ENCODE peak calls at places on chromosomes 2 and 18, in ten cellular contexts. W, M, N, J, T, R, Z, S, A and G are unnamed samples.

GRCh38 chr2:192090878-192091277 is 103.9 kb downstream of the TMEFF2 start:
- DNase-seq in M (no peak), W (peak), A (peak), J (no peak), N (no peak), R (no peak), T (no peak), Z (no peak), S (no peak), G (no peak)

GRCh38 chr18:79918089-79919011 is 33.1 kb downstream of the SLC66A2 start:
- DNase-seq in S (peak), T (no peak), Z (peak), N (no peak), W (no peak), J (peak), R (no peak), M (peak), A (no peak), G (no peak)

GRCh38 chr2:60092781-60093180 is 460.7 kb downstream of the BCL11A start:
- DNase-seq in T (no peak), Z (no peak), J (no peak), M (no peak), R (no peak), N (no peak), S (no peak), W (no peak), A (no peak), G (no peak)

GRCh38 chr2:144015655-144016245 is 504.2 kb downstream of the ZEB2 start:
- DNase-seq in T (no peak), S (no peak), W (peak), N (no peak), R (peak), M (no peak), Z (no peak), A (no peak), J (no peak), G (no peak)

GRCh38 chr18:63079114-63079513 is 240.5 kb downstream of the BCL2 start:
- DNase-seq in W (no peak), M (no peak), Z (no peak), N (no peak), A (peak), R (no peak), J (no peak), S (no peak), T (no peak), G (no peak)

GRCh38 chr2:27431395-27431794 is 3.0 kb downstream of the NRBP1 start:
- DNase-seq in Z (no peak), R (peak), T (no peak), J (peak), A (no peak), S (no peak), W (peak), M (no peak), N (no peak), G (no peak)

GRCh38 chr2:84201158-84201557 is 257.9 kb downstream of the SUCLG1 start:
- DNase-seq in N (no peak), W (no peak), M (no peak), Z (no peak), R (no peak), A (no peak), S (no peak), T (no peak), J (no peak), G (no peak)

GRCh38 chr18:44958450-44958849 is 277.8 kb downstream of the SETBP1 start:
- DNase-seq in S (no peak), Z (no peak), M (no peak), J (no peak), T (no peak), W (no peak), R (no peak), N (no peak), A (no peak), G (no peak)

GRCh38 chr2:236597629-236598028 is 28.0 kb downstream of the ACKR3 start:
- DNase-seq in Z (no peak), A (no peak), T (no peak), R (no peak), W (no peak), N (no peak), J (no peak), S (no peak), M (no peak), G (no peak)

GRCh38 chr2:233386382-233387041 is 32.2 kb downstream of the DGKD start:
- DNase-seq in Z (no peak), S (no peak), N (no peak), J (no peak), M (no peak), W (peak), T (no peak), R (peak), A (no peak), G (no peak)

GRCh38 chr18:59923539-59924196 is 23.9 kb downstream of the PMAIP1 start:
- DNase-seq in W (no peak), R (no peak), M (no peak), T (no peak), Z (no peak), J (no peak), N (no peak), S (no peak), A (no peak), G (no peak)

GRCh38 chr18:24160086-24160485 is 21.2 kb downstream of the CABYR start:
- DNase-seq in J (no peak), S (no peak), A (no peak), T (no peak), R (no peak), Z (no peak), W (no peak), M (no peak), N (no peak), G (no peak)

GRCh38 chr2:16329421-16329820 is 336.2 kb downstream of the CYRIA start:
- DNase-seq in R (no peak), Z (no peak), A (no peak), T (no peak), J (no peak), M (no peak), N (no peak), S (no peak), W (no peak), G (no peak)

GRCh38 chr18:24600076-24600654 is 139.7 kb downstream of the HRH4 start:
- DNase-seq in T (peak), S (no peak), J (no peak), A (peak), M (no peak), W (peak), R (peak), N (peak), Z (peak), G (peak)

GRCh38 chr18:70490008-70490933 is 201.4 kb downstream of the SOCS6 start:
- DNase-seq in S (peak), A (peak), W (peak), R (peak), N (peak), J (peak), M (no peak), T (peak), Z (peak), G (peak)

GRCh38 chr2:75140288-75140687 is 59.0 kb downstream of the TACR1 start:
- DNase-seq in S (no peak), A (no peak), W (no peak), N (no peak), Z (no peak), M (no peak), T (no peak), R (peak), J (no peak), G (no peak)

GRCh38 chr2:217789736-217790181 is 213.0 kb downstream of the TNS1 start:
- DNase-seq in S (no peak), J (no peak), R (no peak), M (no peak), N (no peak), W (no peak), T (no peak), A (no peak), Z (no peak), G (no peak)

GRCh38 chr2:127007652-127008051 is 99.3 kb downstream of the BIN1 start:
- DNase-seq in R (peak), Z (no peak), J (no peak), N (no peak), A (no peak), S (no peak), T (no peak), M (no peak), W (peak), G (no peak)

GRCh38 chr2:11744631-11745394 is 1.6 kb upstream of the LPIN1 start:
- DNase-seq in N (peak), J (no peak), Z (peak), W (peak), T (peak), A (peak), S (no peak), M (peak), R (peak), G (no peak)

GRCh38 chr2:13662055-13662454 is 945.3 kb downstream of the TRIB2 start:
- DNase-seq in Z (no peak), R (no peak), W (peak), M (no peak), J (no peak), T (no peak), N (no peak), A (no peak), S (no peak), G (no peak)

GRCh38 chr18:31088532-31088931 is 13.7 kb downstream of the DSC2 start:
- DNase-seq in A (no peak), W (no peak), Z (no peak), N (no peak), S (no peak), M (no peak), J (no peak), T (no peak), R (no peak), G (no peak)

GRCh38 chr18:74023220-74023619 is 124.4 kb downstream of the FBXO15 start:
- DNase-seq in J (no peak), S (no peak), W (no peak), T (no peak), M (no peak), R (no peak), N (no peak), Z (no peak), A (no peak), G (no peak)

GRCh38 chr2:41782306-41783158 is 265.3 kb upstream of the PKDCC start:
- DNase-seq in R (peak), W (peak), N (peak), A (no peak), M (no peak), T (peak), Z (peak), S (peak), J (peak), G (peak)

GRCh38 chr2:240500561-240501423 is 57.0 kb downstream of the ANKMY1 start:
- DNase-seq in Z (no peak), S (no peak), M (no peak), J (no peak), T (peak), R (no peak), A (no peak), N (no peak), W (no peak), G (no peak)

GRCh38 chr2:118668431-118669424 is 178.7 kb downstream of the EN1 start:
- DNase-seq in J (no peak), M (no peak), S (no peak), T (no peak), Z (no peak), A (no peak), N (no peak), R (peak), W (peak), G (no peak)

GRCh38 chr18:50468802-50469201 is 91.1 kb upstream of the MAPK4 start:
- DNase-seq in W (no peak), R (no peak), N (no peak), Z (no peak), M (no peak), J (no peak), A (no peak), T (no peak), S (no peak), G (no peak)

GRCh38 chr18:74299746-74300145 is 8.0 kb upstream of the CYB5A start:
- DNase-seq in Z (no peak), W (peak), A (no peak), R (peak), M (no peak), S (no peak), J (no peak), T (no peak), N (no peak), G (no peak)

GRCh38 chr2:238290079-238290478 is 1.7 kb upstream of the PER2 start:
- DNase-seq in J (no peak), W (peak), Z (peak), R (peak), M (peak), A (peak), T (no peak), S (peak), N (peak), G (no peak)

GRCh38 chr2:54669677-54670484 is 53.6 kb upstream of the EML6 start:
- DNase-seq in S (peak), N (no peak), M (no peak), A (no peak), R (peak), J (no peak), Z (no peak), T (no peak), W (no peak), G (no peak)

GRCh38 chr2:158936978-158937377 is 31.5 kb upstream of the TANC1 start:
- DNase-seq in Z (no peak), R (peak), T (no peak), J (no peak), N (no peak), A (no peak), S (no peak), M (no peak), W (peak), G (no peak)

GRCh38 chr18:21179590-21180220 is 62.3 kb upstream of the GREB1L start:
- DNase-seq in R (peak), T (peak), W (peak), A (peak), M (no peak), Z (peak), J (peak), S (peak), N (peak), G (peak)

GRCh38 chr2:150165988-150166965 is 321.2 kb downstream of the RND3 start:
- DNase-seq in T (no peak), W (no peak), A (no peak), S (no peak), N (no peak), R (no peak), M (no peak), Z (no peak), J (no peak), G (no peak)

GRCh38 chr18:37937287-37937686 is 371.7 kb upstream of the CELF4 start:
- DNase-seq in S (no peak), W (no peak), M (no peak), A (no peak), R (no peak), J (no peak), N (no peak), T (no peak), Z (no peak), G (no peak)

GRCh38 chr2:156319811-156320490 is 12.6 kb downstream of the NR4A2 start:
- DNase-seq in Z (peak), A (no peak), W (no peak), R (peak), S (peak), M (peak), N (no peak), J (no peak), T (peak), G (no peak)

GRCh38 chr18:49021433-49022129 is 70.8 kb upstream of the SMAD7 start:
- DNase-seq in M (peak), W (peak), Z (peak), S (peak), N (no peak), T (peak), A (peak), J (peak), R (peak), G (peak)

GRCh38 chr2:52904511-52904910 is 863.1 kb upstream of the CHAC2 start:
- DNase-seq in R (no peak), S (no peak), M (no peak), Z (no peak), N (no peak), A (no peak), J (no peak), T (no peak), W (no peak), G (no peak)

GRCh38 chr2:239175181-239175580 is 225.6 kb downstream of the HDAC4 start:
- DNase-seq in R (no peak), T (no peak), W (no peak), S (no peak), N (no peak), J (peak), M (no peak), A (no peak), Z (no peak), G (no peak)

GRCh38 chr18:70024829-70025228 is 77.2 kb upstream of the CD226 start:
- DNase-seq in S (no peak), R (no peak), J (no peak), M (no peak), N (no peak), A (no peak), T (no peak), Z (no peak), W (no peak), G (no peak)